ENCODE peak calls at places on chromosomes 7 and 10, in eight cellular contexts. C is activated T-helper 1 cell treated with anti-CD3 and anti-CD28 coated beads, Interleukin-2, amount 50 U/mL, for 16 hours; E is NCI-H82; S is stimulated activated naive CD4-positive, alpha-beta T cell treated with Interleukin-2 at 50 U/mL for 16 hours; N is GM20000; H is stimulated activated CD4-positive, alpha-beta T cell treated with anti-CD3 and anti-CD28 coated beads, Interleukin-1b, Interleukin-23, amount 100 ng/mL, for 24 hours; P is iris pigment epithelial cell; T is mucosa of gallbladder. U is an unnamed sample.

GRCh38 chr7:19619122-19619521 is 89.7 kb downstream of the POLR1F start:
- DNase-seq in E (no peak), T (no peak), C (no peak), S (no peak), P (peak; percentile 75), H (no peak), N (no peak), U (no peak)

GRCh38 chr7:37920619-37921339 is at the start of gene EPDR1:
- DNase-seq in H (no peak), N (peak; percentile 46), E (peak; percentile 68), T (peak; percentile 52), P (no peak), C (no peak), S (no peak), U (peak; percentile 72)

GRCh38 chr7:123966936-123967335 is 41.9 kb downstream of the SPAM1 start:
- DNase-seq in C (no peak), S (no peak), H (no peak), P (no peak), T (no peak), E (peak; percentile 19), N (no peak), U (no peak)

GRCh38 chr7:101549734-101550133 is 79.4 kb downstream of the MYL10 start:
- DNase-seq in P (no peak), C (no peak), E (no peak), H (no peak), S (no peak), T (no peak), N (no peak), U (peak; percentile 3)

GRCh38 chr10:113499066-113499465 is 53.8 kb upstream of the HABP2 start:
- DNase-seq in T (no peak), N (no peak), P (peak; percentile 18), S (no peak), E (no peak), C (no peak), H (no peak), U (no peak)

GRCh38 chr10:119335671-119336353 is 128.4 kb downstream of the GRK5 start:
- DNase-seq in C (no peak), H (no peak), N (no peak), P (no peak), T (no peak), S (no peak), E (peak; percentile 17), U (no peak)

GRCh38 chr10:125555267-125555666 is 127.7 kb downstream of the TEX36 start:
- DNase-seq in T (no peak), E (no peak), P (no peak), N (no peak), S (no peak), H (no peak), C (no peak), U (no peak)

GRCh38 chr10:97574374-97575100 is 2.0 kb downstream of the ANKRD2 start:
- DNase-seq in H (no peak), C (no peak), T (peak; percentile 91), E (no peak), S (no peak), N (no peak), P (peak; percentile 39), U (peak; percentile 72)

GRCh38 chr10:44385726-44386438 is 985 bp upstream of the CXCL12 start:
- DNase-seq in N (peak; percentile 44), C (no peak), S (no peak), P (no peak), E (no peak), T (no peak), H (no peak), U (no peak)

GRCh38 chr10:79418886-79419595 is 26.4 kb downstream of the ZCCHC24 start:
- DNase-seq in C (no peak), P (no peak), T (no peak), N (no peak), H (no peak), E (no peak), S (no peak), U (peak; percentile 32)

GRCh38 chr10:4397337-4397736 is 428.7 kb upstream of the AKR1E2 start:
- DNase-seq in T (no peak), C (no peak), H (no peak), S (no peak), N (no peak), E (no peak), P (no peak), U (no peak)

GRCh38 chr10:104353325-104354048 is at the start of gene CFAP58:
- DNase-seq in P (peak; percentile 85), E (peak; percentile 95), T (peak; percentile 93), N (peak; percentile 80), C (peak; percentile 81), H (peak; percentile 74), S (peak; percentile 82), U (peak; percentile 94)

GRCh38 chr7:132504851-132505250 is 71.4 kb downstream of the PLXNA4 start:
- DNase-seq in N (no peak), T (no peak), S (no peak), E (no peak), P (no peak), H (no peak), C (no peak), U (no peak)

GRCh38 chr10:12980080-12980656 is 21.3 kb downstream of the CCDC3 start:
- DNase-seq in H (no peak), N (no peak), T (no peak), P (no peak), E (no peak), S (no peak), C (no peak), U (no peak)

GRCh38 chr7:64630496-64630895 is 35.4 kb upstream of the ZNF107 start:
- DNase-seq in C (no peak), N (no peak), H (no peak), T (no peak), S (no peak), P (peak; percentile 38), E (peak; percentile 29), U (no peak)

GRCh38 chr7:92517626-92518025 is 10.7 kb downstream of the PEX1 start:
- DNase-seq in H (no peak), S (no peak), E (no peak), C (no peak), T (no peak), N (no peak), P (peak; percentile 60), U (no peak)

GRCh38 chr7:157564518-157565177 is 227.8 kb downstream of the DNAJB6 start:
- DNase-seq in P (peak; percentile 49), H (no peak), N (no peak), C (no peak), S (no peak), T (no peak), E (no peak), U (no peak)

GRCh38 chr10:119643306-119644214 is 7.6 kb upstream of the BAG3 start:
- DNase-seq in C (no peak), E (peak; percentile 34), H (no peak), T (peak; percentile 50), N (no peak), P (no peak), S (no peak), U (no peak)